ENCODE peak calls at places on chromosomes 5 and 9, in four cellular contexts. M, J, G and Z are unnamed samples.

GRCh38 chr9:34559616-34560546 is 29.6 kb downstream of the CNTFR start:
- DNase-seq in G (no peak), M (peak; percentile 54), J (no peak), Z (peak; percentile 66)

GRCh38 chr5:32329395-32329834 is 16.7 kb upstream of the MTMR12 start:
- DNase-seq in J (peak; percentile 32), M (peak; percentile 57), G (no peak), Z (peak; percentile 66)

GRCh38 chr5:53089481-53089976 is 20.0 kb downstream of the MOCS2 start:
- DNase-seq in J (no peak), G (no peak), M (no peak), Z (no peak)

GRCh38 chr9:23841304-23841703 is 15.3 kb upstream of the ELAVL2 start:
- DNase-seq in G (no peak), M (no peak), J (no peak), Z (no peak)

GRCh38 chr5:60334281-60334713 is 365.7 kb downstream of the DEPDC1B start:
- DNase-seq in G (no peak), M (peak; percentile 68), J (no peak), Z (no peak)

GRCh38 chr5:1402611-1403255 is 42.5 kb downstream of the SLC6A3 start:
- DNase-seq in G (peak; percentile 55), J (no peak), M (no peak), Z (peak; percentile 19)

GRCh38 chr5:147439253-147439652 is 70.6 kb downstream of the DPYSL3 start:
- DNase-seq in M (no peak), G (no peak), J (no peak), Z (no peak)

GRCh38 chr5:134603059-134603458 is 29.6 kb downstream of the SAR1B start:
- DNase-seq in J (no peak), M (peak; percentile 45), G (no peak), Z (no peak)

GRCh38 chr5:435961-436640 is 6.9 kb upstream of the EXOC3 start:
- DNase-seq in G (no peak), M (peak; percentile 43), J (no peak), Z (no peak)

GRCh38 chr9:115211413-115212204 is 93.7 kb upstream of the TNC start:
- DNase-seq in G (no peak), M (no peak), J (no peak), Z (no peak)

GRCh38 chr9:7500521-7500920 is 299.1 kb downstream of the DMAC1 start:
- DNase-seq in J (no peak), M (no peak), G (no peak), Z (no peak)

GRCh38 chr9:37236822-37237221 is 116.4 kb downstream of the ZCCHC7 start:
- DNase-seq in M (no peak), J (no peak), G (no peak), Z (no peak)

GRCh38 chr5:96601811-96602244 is 60.3 kb upstream of the CAST start:
- DNase-seq in J (peak; percentile 31), M (peak; percentile 80), G (no peak), Z (no peak)

GRCh38 chr9:137305060-137305787 is 3.2 kb upstream of the NRARP start:
- DNase-seq in J (peak; percentile 58), M (no peak), G (peak; percentile 85), Z (peak; percentile 56)

GRCh38 chr5:125316913-125317545 is 570.6 kb upstream of the ZNF608 start:
- DNase-seq in M (no peak), J (no peak), G (no peak), Z (no peak)